ENCODE peak calls at places on chromosomes 5 and 9, in six cellular contexts. One of them, this sample, is unnamed.

GRCh38 chr5:80745490-80745889 is 90.7 kb upstream of the DHFR start:
- DNase-seq in endothelial cell: no peak
- DNase-seq in nephron progenitor cell: no peak
- DNase-seq in RWPE1: peak
- DNase-seq in mesothelial cell of epicardium: no peak
- DNase-seq in PC-9: peak
- DNase-seq in this sample: no peak

GRCh38 chr5:138725153-138725884 is 27.9 kb upstream of the CTNNA1 start:
- DNase-seq in mesothelial cell of epicardium: peak
- DNase-seq in PC-9: peak
- DNase-seq in RWPE1: peak
- DNase-seq in nephron progenitor cell: peak
- DNase-seq in endothelial cell: peak
- DNase-seq in this sample: no peak

GRCh38 chr5:10699987-10700386 is 61.0 kb downstream of the DAP start:
- DNase-seq in nephron progenitor cell: no peak
- DNase-seq in mesothelial cell of epicardium: no peak
- DNase-seq in PC-9: no peak
- DNase-seq in RWPE1: no peak
- DNase-seq in endothelial cell: no peak
- DNase-seq in this sample: no peak

GRCh38 chr9:113992276-113992951 is 85.7 kb downstream of the AMBP start:
- DNase-seq in endothelial cell: no peak
- DNase-seq in PC-9: no peak
- DNase-seq in mesothelial cell of epicardium: no peak
- DNase-seq in nephron progenitor cell: no peak
- DNase-seq in RWPE1: no peak
- DNase-seq in this sample: no peak

GRCh38 chr9:129586241-129586640 is 34.7 kb downstream of the C9orf50 start:
- DNase-seq in mesothelial cell of epicardium: no peak
- DNase-seq in nephron progenitor cell: no peak
- DNase-seq in endothelial cell: no peak
- DNase-seq in PC-9: no peak
- DNase-seq in RWPE1: no peak
- DNase-seq in this sample: no peak

GRCh38 chr9:114304416-114305188 is 18.3 kb upstream of the ORM1 start:
- DNase-seq in PC-9: no peak
- DNase-seq in endothelial cell: no peak
- DNase-seq in RWPE1: no peak
- DNase-seq in mesothelial cell of epicardium: peak
- DNase-seq in nephron progenitor cell: no peak
- DNase-seq in this sample: no peak

GRCh38 chr9:93305497-93306020 is 121.6 kb downstream of the WNK2 start:
- DNase-seq in endothelial cell: no peak
- DNase-seq in nephron progenitor cell: no peak
- DNase-seq in RWPE1: no peak
- DNase-seq in mesothelial cell of epicardium: no peak
- DNase-seq in PC-9: no peak
- DNase-seq in this sample: no peak

GRCh38 chr5:117149312-117149711 is 574.7 kb upstream of the SEMA6A start:
- DNase-seq in nephron progenitor cell: no peak
- DNase-seq in endothelial cell: no peak
- DNase-seq in RWPE1: no peak
- DNase-seq in mesothelial cell of epicardium: no peak
- DNase-seq in PC-9: no peak
- DNase-seq in this sample: no peak

GRCh38 chr9:88179080-88179521 is 40.8 kb upstream of the SPATA31C2 start:
- DNase-seq in endothelial cell: no peak
- DNase-seq in nephron progenitor cell: no peak
- DNase-seq in RWPE1: no peak
- DNase-seq in PC-9: no peak
- DNase-seq in mesothelial cell of epicardium: no peak
- DNase-seq in this sample: no peak

GRCh38 chr5:35926389-35927051 is 11.9 kb downstream of the CAPSL start:
- DNase-seq in RWPE1: peak
- DNase-seq in endothelial cell: peak
- DNase-seq in nephron progenitor cell: peak
- DNase-seq in mesothelial cell of epicardium: peak
- DNase-seq in PC-9: no peak
- DNase-seq in this sample: peak

GRCh38 chr9:113309204-113309813 is 6.1 kb upstream of the RNF183 start:
- DNase-seq in PC-9: peak
- DNase-seq in endothelial cell: no peak
- DNase-seq in nephron progenitor cell: no peak
- DNase-seq in mesothelial cell of epicardium: no peak
- DNase-seq in RWPE1: peak
- DNase-seq in this sample: no peak

GRCh38 chr9:33440609-33441008 is 6.8 kb downstream of the AQP3 start:
- DNase-seq in nephron progenitor cell: no peak
- DNase-seq in RWPE1: no peak
- DNase-seq in PC-9: no peak
- DNase-seq in mesothelial cell of epicardium: no peak
- DNase-seq in endothelial cell: no peak
- DNase-seq in this sample: no peak

GRCh38 chr5:96997265-96997859 is 61.5 kb downstream of the LNPEP start:
- DNase-seq in mesothelial cell of epicardium: no peak
- DNase-seq in endothelial cell: peak
- DNase-seq in RWPE1: peak
- DNase-seq in nephron progenitor cell: peak
- DNase-seq in PC-9: peak
- DNase-seq in this sample: no peak

GRCh38 chr5:143874312-143874711 is 62.4 kb downstream of the HMHB1 start:
- DNase-seq in endothelial cell: no peak
- DNase-seq in nephron progenitor cell: peak
- DNase-seq in mesothelial cell of epicardium: no peak
- DNase-seq in RWPE1: no peak
- DNase-seq in PC-9: no peak
- DNase-seq in this sample: no peak

GRCh38 chr9:93301911-93302525 is 118.1 kb downstream of the WNK2 start:
- DNase-seq in RWPE1: no peak
- DNase-seq in PC-9: no peak
- DNase-seq in mesothelial cell of epicardium: no peak
- DNase-seq in nephron progenitor cell: no peak
- DNase-seq in endothelial cell: no peak
- DNase-seq in this sample: no peak

GRCh38 chr9:134437417-134438203 is 111.4 kb downstream of the RXRA start:
- DNase-seq in endothelial cell: no peak
- DNase-seq in RWPE1: no peak
- DNase-seq in mesothelial cell of epicardium: no peak
- DNase-seq in nephron progenitor cell: peak
- DNase-seq in PC-9: no peak
- DNase-seq in this sample: no peak

GRCh38 chr5:65961644-65962043 is 35.3 kb downstream of the ERBIN start:
- DNase-seq in mesothelial cell of epicardium: no peak
- DNase-seq in endothelial cell: no peak
- DNase-seq in RWPE1: peak
- DNase-seq in nephron progenitor cell: no peak
- DNase-seq in PC-9: no peak
- DNase-seq in this sample: no peak

GRCh38 chr9:121840838-121841760 is 189.7 kb downstream of the DAB2IP start:
- DNase-seq in mesothelial cell of epicardium: peak
- DNase-seq in nephron progenitor cell: no peak
- DNase-seq in RWPE1: no peak
- DNase-seq in PC-9: no peak
- DNase-seq in endothelial cell: no peak
- DNase-seq in this sample: no peak

GRCh38 chr9:132768932-132769894 is 98.9 kb downstream of the GTF3C4 start:
- DNase-seq in mesothelial cell of epicardium: peak
- DNase-seq in endothelial cell: peak
- DNase-seq in PC-9: no peak
- DNase-seq in RWPE1: peak
- DNase-seq in nephron progenitor cell: peak
- DNase-seq in this sample: peak
- TF ChIP-seq CTCF in mesothelial cell of epicardium: peak
- TF ChIP-seq CTCF in endothelial cell: peak
- TF ChIP-seq CTCF in PC-9: peak
- TF ChIP-seq CTCF in RWPE1: peak
- TF ChIP-seq CTCF in nephron progenitor cell: peak
- TF ChIP-seq CTCF in this sample: no peak

GRCh38 chr5:61299254-61299653 is 32.8 kb upstream of the ZSWIM6 start:
- DNase-seq in endothelial cell: no peak
- DNase-seq in PC-9: no peak
- DNase-seq in mesothelial cell of epicardium: no peak
- DNase-seq in RWPE1: peak
- DNase-seq in nephron progenitor cell: no peak
- DNase-seq in this sample: no peak

GRCh38 chr5:61298580-61298979 is 33.5 kb upstream of the ZSWIM6 start:
- DNase-seq in nephron progenitor cell: no peak
- DNase-seq in mesothelial cell of epicardium: no peak
- DNase-seq in RWPE1: no peak
- DNase-seq in PC-9: peak
- DNase-seq in endothelial cell: no peak
- DNase-seq in this sample: no peak

GRCh38 chr5:61303348-61303747 is 28.7 kb upstream of the ZSWIM6 start:
- DNase-seq in RWPE1: no peak
- DNase-seq in endothelial cell: no peak
- DNase-seq in mesothelial cell of epicardium: no peak
- DNase-seq in PC-9: no peak
- DNase-seq in nephron progenitor cell: no peak
- DNase-seq in this sample: no peak

GRCh38 chr5:61301820-61302563 is 30.1 kb upstream of the ZSWIM6 start:
- DNase-seq in nephron progenitor cell: no peak
- DNase-seq in mesothelial cell of epicardium: no peak
- DNase-seq in endothelial cell: no peak
- DNase-seq in RWPE1: peak
- DNase-seq in PC-9: peak
- DNase-seq in this sample: no peak

DNA sequence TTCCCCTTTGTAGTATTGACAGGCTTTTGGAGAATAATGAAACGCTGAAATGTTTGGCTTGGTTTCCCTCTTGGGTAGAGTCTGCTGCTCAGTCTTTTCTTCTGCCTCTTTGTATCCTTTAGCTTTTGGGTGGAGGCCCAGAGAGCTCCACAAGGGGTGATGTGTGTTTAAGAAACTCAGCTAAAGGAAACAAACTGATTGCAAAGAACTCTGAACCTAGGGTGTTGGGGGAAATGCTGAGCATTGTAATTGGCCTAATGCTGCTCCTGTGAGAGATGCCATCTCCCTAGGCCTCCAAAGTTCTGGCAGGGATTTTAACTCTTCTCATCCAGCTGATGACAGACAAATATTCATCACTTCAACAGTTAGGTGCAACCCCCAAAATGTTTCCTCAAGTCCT is 30.7 kb upstream of the ZSWIM6 start:
- DNase-seq in mesothelial cell of epicardium: no peak
- DNase-seq in PC-9: no peak
- DNase-seq in nephron progenitor cell: no peak
- DNase-seq in RWPE1: no peak
- DNase-seq in endothelial cell: no peak
- DNase-seq in this sample: no peak
- TF ChIP-seq CTCF in mesothelial cell of epicardium: no peak
- TF ChIP-seq CTCF in PC-9: no peak
- TF ChIP-seq CTCF in nephron progenitor cell: no peak
- TF ChIP-seq CTCF in RWPE1: no peak
- TF ChIP-seq CTCF in endothelial cell: no peak
- TF ChIP-seq CTCF in this sample: no peak

GRCh38 chr5:119966028-119966427 is 336.7 kb downstream of the FAM170A start:
- DNase-seq in nephron progenitor cell: no peak
- DNase-seq in endothelial cell: no peak
- DNase-seq in mesothelial cell of epicardium: no peak
- DNase-seq in RWPE1: no peak
- DNase-seq in PC-9: no peak
- DNase-seq in this sample: no peak
- TF ChIP-seq CTCF in nephron progenitor cell: no peak
- TF ChIP-seq CTCF in endothelial cell: no peak
- TF ChIP-seq CTCF in mesothelial cell of epicardium: no peak
- TF ChIP-seq CTCF in RWPE1: no peak
- TF ChIP-seq CTCF in PC-9: no peak
- TF ChIP-seq CTCF in this sample: no peak

GRCh38 chr5:180647465-180647864 is 1.9 kb downstream of the FLT4 start:
- DNase-seq in endothelial cell: no peak
- DNase-seq in nephron progenitor cell: no peak
- DNase-seq in PC-9: no peak
- DNase-seq in RWPE1: no peak
- DNase-seq in mesothelial cell of epicardium: no peak
- DNase-seq in this sample: no peak

GRCh38 chr5:180647941-180648500 is 1.4 kb downstream of the FLT4 start:
- DNase-seq in RWPE1: no peak
- DNase-seq in endothelial cell: no peak
- DNase-seq in mesothelial cell of epicardium: no peak
- DNase-seq in nephron progenitor cell: no peak
- DNase-seq in PC-9: no peak
- DNase-seq in this sample: no peak

GRCh38 chr5:180646963-180647305 is 2.5 kb downstream of the FLT4 start:
- DNase-seq in mesothelial cell of epicardium: no peak
- DNase-seq in nephron progenitor cell: no peak
- DNase-seq in PC-9: no peak
- DNase-seq in endothelial cell: no peak
- DNase-seq in RWPE1: no peak
- DNase-seq in this sample: no peak

GRCh38 chr5:180649297-180650039 is at the start of gene FLT4:
- DNase-seq in nephron progenitor cell: peak
- DNase-seq in RWPE1: no peak
- DNase-seq in mesothelial cell of epicardium: no peak
- DNase-seq in endothelial cell: peak
- DNase-seq in PC-9: no peak
- DNase-seq in this sample: no peak

DNA sequence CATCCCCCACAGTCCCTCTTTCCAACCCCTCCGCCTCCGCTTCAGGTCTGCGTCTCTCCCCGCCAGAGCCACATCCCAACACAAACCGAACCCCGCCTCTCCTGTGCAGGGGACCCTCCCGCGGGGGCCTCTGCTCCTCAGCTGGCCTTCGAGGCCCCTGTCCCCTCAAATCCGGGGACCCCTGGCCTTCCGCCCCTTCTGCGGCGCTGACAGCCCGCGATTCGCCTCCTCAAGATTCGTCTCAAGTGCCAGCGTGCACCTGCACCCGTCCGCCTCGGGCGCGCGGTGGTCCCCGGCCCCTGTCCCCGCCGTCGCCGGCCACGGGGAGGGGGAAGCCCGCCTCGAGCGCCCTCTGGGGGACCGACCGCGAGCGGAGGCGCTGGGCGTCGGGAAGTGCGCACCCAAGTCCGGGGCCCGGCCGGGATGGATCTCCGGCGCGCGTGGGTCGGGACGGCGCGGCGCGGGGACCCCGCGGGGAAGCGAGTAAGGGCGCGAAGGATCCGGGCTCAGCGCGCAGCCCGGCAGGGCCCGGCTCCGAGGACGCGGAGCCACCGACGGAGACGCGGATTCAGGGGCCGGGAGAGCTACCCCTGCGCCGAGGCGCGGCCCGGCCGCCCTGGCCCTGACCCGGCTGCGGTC is 623 bp downstream of the FLT4 start:
- DNase-seq in mesothelial cell of epicardium: no peak
- DNase-seq in nephron progenitor cell: peak
- DNase-seq in endothelial cell: peak
- DNase-seq in RWPE1: no peak
- DNase-seq in PC-9: no peak
- DNase-seq in this sample: no peak
- TF ChIP-seq CTCF in mesothelial cell of epicardium: no peak
- TF ChIP-seq CTCF in nephron progenitor cell: peak
- TF ChIP-seq CTCF in endothelial cell: peak
- TF ChIP-seq CTCF in RWPE1: peak
- TF ChIP-seq CTCF in PC-9: no peak
- TF ChIP-seq CTCF in this sample: no peak